ENCODE peak calls at places on chromosomes 12 and 14, in nine cellular contexts. J, M, V, B, Y, H, L, T and C are unnamed samples.

GRCh38 chr14:75417674-75418073 is 10.1 kb upstream of the JDP2 start:
- DNase-seq in L (no peak), T (no peak), Y (no peak), J (no peak), H (no peak), M (no peak), B (no peak), V (no peak), C (no peak)

GRCh38 chr12:55847603-55848329 is 5.0 kb upstream of the MMP19 start:
- DNase-seq in J (no peak), H (peak), T (no peak), M (peak), B (no peak), V (peak), L (peak), Y (no peak), C (peak)

GRCh38 chr14:66082009-66082408 is 404.2 kb upstream of the CCDC196 start:
- DNase-seq in Y (no peak), B (no peak), M (no peak), T (no peak), H (no peak), J (no peak), L (no peak), V (no peak), C (no peak)

GRCh38 chr12:131116437-131117117 is 162.9 kb downstream of the ADGRD1 start:
- DNase-seq in B (no peak), M (no peak), H (peak), J (no peak), T (no peak), Y (no peak), V (peak), L (no peak), C (no peak)

GRCh38 chr12:123264642-123265041 is 7.0 kb downstream of the CDK2AP1 start:
- DNase-seq in H (no peak), V (no peak), Y (no peak), T (no peak), M (no peak), J (no peak), B (no peak), L (no peak), C (no peak)

GRCh38 chr12:130715150-130715995 is 726 bp downstream of the RIMBP2 start:
- DNase-seq in T (no peak), M (no peak), Y (no peak), J (peak), B (no peak), V (no peak), L (peak), H (no peak), C (no peak)

GRCh38 chr12:78898416-78898815 is 33.8 kb downstream of the SYT1 start:
- DNase-seq in J (peak), L (peak), M (no peak), V (no peak), T (no peak), B (no peak), H (no peak), Y (no peak), C (no peak)

GRCh38 chr14:22124071-22124613 is 450.5 kb upstream of the OR4E1 start:
- DNase-seq in L (no peak), H (no peak), B (no peak), T (no peak), Y (no peak), M (no peak), V (no peak), J (no peak), C (no peak)

GRCh38 chr12:20097561-20097960 is 270.8 kb upstream of the PDE3A start:
- DNase-seq in V (no peak), Y (no peak), L (no peak), B (no peak), M (no peak), T (no peak), H (no peak), J (no peak), C (no peak)

GRCh38 chr14:94751956-94752355 is 18.0 kb downstream of the GSC start:
- DNase-seq in V (no peak), H (peak), L (no peak), B (no peak), T (no peak), M (no peak), J (no peak), Y (no peak), C (no peak)

GRCh38 chr14:67343601-67344230 is 15.9 kb downstream of the ATP6V1D start:
- DNase-seq in J (no peak), M (no peak), V (peak), H (no peak), T (no peak), Y (no peak), B (no peak), L (no peak), C (no peak)

GRCh38 chr12:53225635-53226424 is 6.2 kb downstream of the RARG start:
- DNase-seq in V (no peak), M (no peak), Y (no peak), T (no peak), J (no peak), L (no peak), H (peak), B (no peak), C (no peak)

GRCh38 chr14:49984419-49984818 is 91.5 kb downstream of the ARF6 start:
- DNase-seq in B (no peak), H (no peak), Y (no peak), L (no peak), J (no peak), M (no peak), T (no peak), V (no peak), C (no peak)

GRCh38 chr12:109710747-109711595 is 2.7 kb upstream of the FAM222A start:
- DNase-seq in J (no peak), L (no peak), B (no peak), M (no peak), Y (no peak), H (no peak), V (no peak), T (no peak), C (no peak)

GRCh38 chr12:79407671-79408622 is 282.8 kb downstream of the PAWR start:
- DNase-seq in J (no peak), B (no peak), T (peak), H (no peak), L (peak), Y (no peak), V (peak), M (peak), C (no peak)

GRCh38 chr12:131828671-131829350 is 618 bp downstream of the MMP17 start:
- DNase-seq in H (peak), J (no peak), M (peak), V (peak), L (peak), T (no peak), B (no peak), Y (no peak), C (no peak)

GRCh38 chr12:45257185-45257585 is 41.3 kb downstream of the ANO6 start:
- DNase-seq in H (no peak), B (no peak), M (no peak), L (no peak), J (no peak), T (no peak), Y (no peak), V (no peak), C (no peak)

GRCh38 chr12:7935773-7936581 is at the start of gene SLC2A3:
- DNase-seq in H (no peak), T (peak), L (peak), B (no peak), Y (peak), J (no peak), V (no peak), M (peak), C (no peak)

GRCh38 chr12:92739099-92739498 is 36.3 kb downstream of the PLEKHG7 start:
- DNase-seq in M (no peak), Y (no peak), H (no peak), L (no peak), T (no peak), V (no peak), J (no peak), B (no peak), C (no peak)

GRCh38 chr12:1668833-1669543 is 21.9 kb upstream of the ADIPOR2 start:
- DNase-seq in L (no peak), V (no peak), T (no peak), J (no peak), B (no peak), M (no peak), Y (no peak), H (no peak), C (no peak)

GRCh38 chr14:94819531-94819930 is 49.6 kb upstream of the GSC start:
- DNase-seq in M (no peak), L (no peak), T (no peak), Y (no peak), J (no peak), V (no peak), B (no peak), H (no peak), C (no peak)

GRCh38 chr12:42483534-42483857 is 106.0 kb downstream of the PRICKLE1 start:
- DNase-seq in J (no peak), B (no peak), T (no peak), H (peak), V (peak), Y (no peak), M (peak), L (peak), C (peak)

GRCh38 chr14:103395245-103395644 is 10.0 kb downstream of the MARK3 start:
- DNase-seq in L (no peak), M (no peak), J (no peak), B (no peak), Y (no peak), T (no peak), H (no peak), V (peak), C (no peak)

GRCh38 chr14:61260939-61261776 is 20.0 kb downstream of the TMEM30B start:
- DNase-seq in L (no peak), Y (no peak), T (no peak), H (no peak), V (peak), M (no peak), J (no peak), B (no peak), C (no peak)

GRCh38 chr14:96162741-96163140 is 41.9 kb upstream of the BDKRB2 start:
- DNase-seq in L (no peak), T (no peak), M (no peak), Y (no peak), H (no peak), B (no peak), J (no peak), V (no peak), C (no peak)

GRCh38 chr12:91367234-91367849 is 184.7 kb upstream of the DCN start:
- DNase-seq in V (peak), B (no peak), L (no peak), J (no peak), Y (no peak), M (no peak), H (no peak), T (no peak), C (no peak)